ENCODE peak calls at places on chromosome 10, in seven cellular contexts. U is mesendoderm; N is activated T-helper 9 cell treated with anti-CD3 and anti-CD28 coated beads, Interleukin-2, amount 50 U/mL, for 16 hours; J is midbrain; H is Karpas-422; G is HTR-8/SVneo; K is NCI-H446. T is an unnamed sample.

GRCh38 chr10:10816453-10816852 is 201.2 kb upstream of the CELF2 start:
- DNase-seq in J (no peak), H (no peak), G (no peak), K (no peak), U (no peak), N (no peak), T (no peak)

GRCh38 chr10:12164085-12164484 is 31.6 kb downstream of the NUDT5 start:
- DNase-seq in J (no peak), U (no peak), H (no peak), K (no peak), N (no peak), G (no peak), T (no peak)

GRCh38 chr10:88895252-88895651 is 15.2 kb downstream of the STAMBPL1 start:
- DNase-seq in U (no peak), H (no peak), J (no peak), G (no peak), N (no peak), K (no peak), T (no peak)

GRCh38 chr10:129945031-129945430 is 19.0 kb downstream of the EBF3 start:
- DNase-seq in H (no peak), G (no peak), U (no peak), K (no peak), N (no peak), J (no peak), T (no peak)

GRCh38 chr10:112383325-112383724 is 9.4 kb downstream of the ACSL5 start:
- DNase-seq in H (no peak), G (no peak), J (no peak), U (no peak), N (no peak), K (no peak), T (no peak)

GRCh38 chr10:47257396-47258120 is 42.4 kb upstream of the GDF10 start:
- DNase-seq in K (no peak), N (no peak), J (no peak), G (no peak), U (no peak), H (no peak), T (no peak)

GRCh38 chr10:122490786-122491680 is 29.7 kb downstream of the HTRA1 start:
- DNase-seq in K (peak), G (no peak), U (no peak), J (no peak), H (no peak), N (peak), T (no peak)

GRCh38 chr10:61935085-61935484 is 33.6 kb downstream of the ARID5B start:
- DNase-seq in U (no peak), G (no peak), K (no peak), J (no peak), N (no peak), H (no peak), T (no peak)

GRCh38 chr10:23496727-23497126 is 57.9 kb downstream of the OTUD1 start:
- DNase-seq in N (no peak), J (no peak), U (no peak), H (no peak), K (no peak), G (no peak), T (no peak)

GRCh38 chr10:74706966-74707365 is 119.4 kb upstream of the KAT6B start:
- DNase-seq in G (no peak), K (no peak), H (no peak), J (no peak), U (no peak), N (no peak), T (no peak)

GRCh38 chr10:3054183-3054815 is 13.0 kb upstream of the PFKP start:
- DNase-seq in U (peak), N (no peak), G (no peak), J (no peak), H (no peak), K (no peak), T (no peak)

GRCh38 chr10:69348824-69349541 is 67.7 kb downstream of the TACR2 start:
- DNase-seq in J (no peak), N (no peak), U (no peak), H (peak), G (peak), K (peak), T (peak)

T was measured in A549.